ENCODE peak calls at places on chromosomes 3 and 15, in seven cellular contexts. K, D, Y, X, R, J and L are unnamed samples.

GRCh38 chr3:59654120-59654952 is 604.5 kb upstream of the CFAP20DC start:
- DNase-seq in D (no peak), R (peak), Y (no peak), J (peak), K (no peak), X (no peak), L (no peak)

GRCh38 chr15:71116942-71117341 is 1.7 kb downstream of the THSD4 start:
- DNase-seq in J (no peak), K (no peak), Y (no peak), D (no peak), R (no peak), X (no peak), L (no peak)

GRCh38 chr15:52093539-52094502 is 18.8 kb downstream of the BCL2L10 start:
- DNase-seq in J (peak), X (no peak), Y (no peak), D (no peak), K (peak), R (no peak), L (no peak)

GRCh38 chr3:185656321-185656840 is 70.3 kb downstream of the SENP2 start:
- DNase-seq in Y (no peak), X (no peak), J (no peak), R (no peak), D (no peak), K (peak), L (no peak)

GRCh38 chr3:30286007-30286669 is 320.3 kb upstream of the TGFBR2 start:
- DNase-seq in D (no peak), X (no peak), J (peak), K (peak), R (peak), Y (no peak), L (no peak)

GRCh38 chr3:98977520-98977919 is 76.0 kb upstream of the DCBLD2 start:
- DNase-seq in J (no peak), D (no peak), Y (no peak), R (no peak), K (peak), X (no peak), L (no peak)

GRCh38 chr15:46815765-46816164 is 901.5 kb upstream of the SEMA6D start:
- DNase-seq in X (no peak), Y (no peak), R (no peak), D (no peak), K (no peak), J (no peak), L (no peak)

GRCh38 chr3:142115927-142116668 is 33.2 kb downstream of the TFDP2 start:
- DNase-seq in X (no peak), J (no peak), R (no peak), Y (no peak), K (no peak), D (no peak), L (no peak)

GRCh38 chr15:77064539-77065308 is 6.2 kb downstream of the TSPAN3 start:
- DNase-seq in X (no peak), D (no peak), J (no peak), K (peak), Y (no peak), R (no peak), L (no peak)

GRCh38 chr3:152260026-152260425 is 8.7 kb upstream of the MBNL1 start:
- DNase-seq in Y (no peak), R (no peak), D (no peak), J (no peak), X (no peak), K (no peak), L (no peak)

GRCh38 chr15:74397239-74398068 is 30.0 kb upstream of the CYP11A1 start:
- DNase-seq in J (no peak), Y (no peak), D (no peak), K (no peak), R (no peak), X (no peak), L (no peak)

GRCh38 chr15:38069001-38069400 is 134.6 kb downstream of the TMCO5A start:
- DNase-seq in Y (no peak), J (no peak), X (no peak), D (no peak), R (peak), K (peak), L (no peak)

GRCh38 chr3:156010829-156011228 is 109.5 kb upstream of the KCNAB1 start:
- DNase-seq in Y (no peak), X (peak), D (no peak), R (no peak), K (no peak), J (no peak), L (no peak)

GRCh38 chr3:65996605-65997004 is 42.1 kb downstream of the MAGI1 start:
- DNase-seq in D (no peak), R (peak), Y (no peak), X (peak), J (no peak), K (no peak), L (no peak)

GRCh38 chr3:42134867-42135464 is 43.8 kb downstream of the TRAK1 start:
- DNase-seq in K (no peak), X (no peak), Y (no peak), J (no peak), R (no peak), D (peak), L (no peak)

GRCh38 chr15:31254431-31255175 is 72.0 kb upstream of the KLF13 start:
- DNase-seq in R (no peak), X (no peak), Y (no peak), D (no peak), K (no peak), J (no peak), L (no peak)

GRCh38 chr3:127709320-127710060 is 36.7 kb downstream of the ABTB1 start:
- DNase-seq in D (peak), K (no peak), Y (no peak), R (no peak), X (peak), J (no peak), L (no peak)

GRCh38 chr3:194687638-194688206 is 2.0 kb downstream of the FAM43A start:
- DNase-seq in R (peak), Y (peak), D (peak), J (peak), X (peak), K (no peak), L (no peak)

GRCh38 chr15:31275331-31276262 is 51.0 kb upstream of the KLF13 start:
- DNase-seq in Y (no peak), R (no peak), J (peak), D (peak), K (no peak), X (no peak), L (no peak)

GRCh38 chr15:57540736-57541135 is 51.0 kb upstream of the MYZAP start:
- DNase-seq in D (no peak), J (no peak), Y (no peak), R (no peak), X (no peak), K (no peak), L (no peak)

GRCh38 chr3:186217820-186218164 is 108.9 kb upstream of the ETV5 start:
- DNase-seq in K (peak), Y (no peak), X (no peak), J (no peak), D (no peak), R (no peak), L (no peak)

GRCh38 chr15:75153084-75153483 is 48.6 kb upstream of the C15orf39 start:
- DNase-seq in K (peak), R (peak), X (no peak), Y (no peak), J (no peak), D (no peak), L (peak)

GRCh38 chr15:101501703-101502373 is 12.3 kb upstream of the PCSK6 start:
- DNase-seq in J (peak), X (peak), D (no peak), K (no peak), Y (no peak), R (peak), L (peak)

GRCh38 chr3:189588061-189588817 is 43.0 kb upstream of the TP63 start:
- DNase-seq in X (no peak), D (no peak), J (no peak), R (no peak), K (peak), Y (no peak), L (peak)